ENCODE peak calls at places on chromosomes 16 and 17, in six cellular contexts. L, C, O, T, U and K are unnamed samples.
A peak's percentile ranks its signal among the peaks of the same experiment; 100 is the strongest.

GRCh38 chr17:18993876-18994275 is 10.7 kb downstream of the FAM83G start:
- DNase-seq in L (no peak), O (no peak), T (no peak), U (no peak), C (no peak), K (no peak)

GRCh38 chr16:8816967-8817662 is 19.5 kb downstream of the PMM2 start:
- DNase-seq in O (no peak), U (no peak), T (no peak), C (no peak), L (no peak), K (no peak)

GRCh38 chr16:52912565-52913173 is 140.0 kb downstream of the CHD9NB start:
- DNase-seq in O (no peak), U (peak; percentile 1), C (peak; percentile 8), L (peak; percentile 57), T (no peak), K (peak; percentile 55)

GRCh38 chr17:43363181-43363925 is 35.4 kb upstream of the ARL4D start:
- DNase-seq in O (no peak), L (no peak), T (no peak), U (no peak), C (no peak), K (no peak)

GRCh38 chr17:70661342-70662222 is 492.2 kb downstream of the KCNJ2 start:
- DNase-seq in C (no peak), T (no peak), L (no peak), O (no peak), U (no peak), K (peak; percentile 59)

GRCh38 chr17:19986941-19987714 is 9.5 kb upstream of the AKAP10 start:
- DNase-seq in U (no peak), C (no peak), O (no peak), L (no peak), T (no peak), K (no peak)

GRCh38 chr16:53201900-53202299 is 147.1 kb downstream of the CHD9 start:
- DNase-seq in O (no peak), U (no peak), C (no peak), L (no peak), T (no peak), K (no peak)

GRCh38 chr16:89489731-89490385 is 503 bp downstream of the ANKRD11 start:
- DNase-seq in C (no peak), L (no peak), O (no peak), U (no peak), T (no peak), K (no peak)

GRCh38 chr17:72599891-72600290 is 479.1 kb downstream of the SOX9 start:
- DNase-seq in O (no peak), T (no peak), L (no peak), U (no peak), C (no peak), K (no peak)

GRCh38 chr16:89931305-89931896 is 8.3 kb downstream of the TUBB3 start:
- DNase-seq in O (no peak), C (no peak), U (no peak), T (no peak), L (no peak), K (no peak)

GRCh38 chr17:13320046-13320785 is 281.5 kb downstream of the HS3ST3A1 start:
- DNase-seq in C (no peak), T (no peak), L (no peak), O (no peak), U (no peak), K (no peak)

GRCh38 chr17:9726291-9726690 is 65.1 kb downstream of the DHRS7C start:
- DNase-seq in T (no peak), C (no peak), U (no peak), L (no peak), O (no peak), K (no peak)

GRCh38 chr16:81137012-81137335 is 40.8 kb upstream of the GCSH start:
- DNase-seq in O (no peak), T (no peak), L (no peak), C (no peak), U (no peak), K (peak; percentile 10)

GRCh38 chr16:16945207-16945606 is 525.6 kb downstream of the XYLT1 start:
- DNase-seq in T (no peak), L (no peak), C (no peak), O (no peak), U (no peak), K (no peak)

GRCh38 chr17:40382251-40382650 is 17.7 kb upstream of the GJD3 start:
- DNase-seq in U (no peak), O (no peak), T (no peak), L (no peak), C (no peak), K (no peak)

GRCh38 chr16:75238132-75238852 is 13.1 kb downstream of the BCAR1 start:
- DNase-seq in L (peak; percentile 97), U (peak; percentile 69), T (no peak), C (no peak), O (no peak), K (peak; percentile 69)

GRCh38 chr16:77782694-77783093 is 5.7 kb upstream of the VAT1L start:
- DNase-seq in U (no peak), L (peak; percentile 24), O (no peak), C (no peak), T (no peak), K (no peak)

GRCh38 chr17:60154616-60155426 is 5.0 kb downstream of the CA4 start:
- DNase-seq in L (no peak), C (no peak), O (no peak), U (peak; percentile 31), T (no peak), K (peak; percentile 36)

GRCh38 chr16:30876867-30877266 is 17.0 kb downstream of the BCL7C start:
- DNase-seq in T (no peak), O (no peak), U (no peak), C (no peak), L (no peak), K (peak; percentile 14)

GRCh38 chr16:66222756-66223155 is 143.7 kb upstream of the CDH5 start:
- DNase-seq in T (no peak), U (no peak), L (no peak), O (no peak), C (no peak), K (no peak)

GRCh38 chr17:35002876-35003551 is 22.7 kb downstream of the LIG3 start:
- DNase-seq in L (no peak), U (no peak), T (no peak), C (no peak), O (no peak), K (no peak)